ENCODE peak calls at places on chromosomes 16 and 17, in ten cellular contexts. L is colonic mucosa, R is HCT116, U is heart right ventricle, J is HAP-1, I is stomach, V is psoas muscle, E is mammary epithelial cell, M is mucosa of descending colon, F is IMR-90. C is an unnamed sample.

GRCh38 chr16:22321340-22322001 is 24.3 kb downstream of the POLR3E start:
- DNase-seq in U (peak; percentile 59), L (peak; percentile 58), J (peak; percentile 79), R (peak; percentile 24), I (peak; percentile 80), V (peak; percentile 70), M (no peak), E (peak; percentile 55), F (peak; percentile 70), C (peak; percentile 81)

GRCh38 chr16:19085679-19086200 is 18.3 kb downstream of the COQ7 start:
- DNase-seq in F (no peak), L (peak; percentile 85), E (no peak), V (no peak), U (no peak), R (no peak), J (no peak), I (peak; percentile 49), M (no peak), C (no peak)

GRCh38 chr17:34412022-34412421 is 49.0 kb upstream of the CCL1 start:
- DNase-seq in F (no peak), E (no peak), R (no peak), U (no peak), J (no peak), L (no peak), I (no peak), V (no peak), M (no peak), C (no peak)

GRCh38 chr16:85394511-85395206 is 218.5 kb upstream of the GSE1 start:
- DNase-seq in R (no peak), E (no peak), M (peak; percentile 36), J (no peak), L (peak; percentile 19), U (no peak), F (no peak), I (no peak), V (no peak), C (peak; percentile 7)

GRCh38 chr17:58330997-58331814 is 2.6 kb upstream of the TSPOAP1 start:
- DNase-seq in L (peak; percentile 57), I (peak; percentile 45), E (no peak), V (no peak), M (peak; percentile 82), J (no peak), R (no peak), F (no peak), U (no peak), C (no peak)

GRCh38 chr16:89823087-89823823 is 5.0 kb upstream of the SPIRE2 start:
- DNase-seq in U (no peak), E (no peak), V (no peak), J (no peak), L (no peak), R (no peak), M (peak; percentile 29), F (no peak), I (no peak), C (no peak)

GRCh38 chr17:40791116-40791515 is 8.6 kb downstream of the KRT28 start:
- DNase-seq in E (no peak), J (no peak), V (no peak), L (no peak), R (no peak), M (no peak), F (no peak), U (no peak), I (no peak), C (no peak)

GRCh38 chr17:73546770-73547345 is 97.4 kb downstream of the SDK2 start:
- DNase-seq in J (no peak), M (peak; percentile 76), E (peak; percentile 76), I (peak; percentile 39), R (peak; percentile 12), V (no peak), U (no peak), L (peak; percentile 73), F (no peak), C (peak; percentile 55)

GRCh38 chr16:4096509-4096908 is 19.7 kb downstream of the ADCY9 start:
- DNase-seq in V (no peak), M (no peak), U (no peak), E (no peak), F (no peak), I (no peak), J (no peak), L (no peak), R (no peak), C (no peak)
- H3K4me1 ChIP-seq in V (peaks cover 45% of the 10 kb centered on the region), M (peaks cover 24% of the 10 kb centered on the region), U (peaks cover 3% of the 10 kb centered on the region), E (no peaks in the 10 kb centered on the region), F (peaks cover 11% of the 10 kb centered on the region), I (peaks cover 54% of the 10 kb centered on the region), J (peaks cover 31% of the 10 kb centered on the region), L (peaks cover 3% of the 10 kb centered on the region), R (peaks cover 3% of the 10 kb centered on the region), C (peaks cover 47% of the 10 kb centered on the region)

DNA sequence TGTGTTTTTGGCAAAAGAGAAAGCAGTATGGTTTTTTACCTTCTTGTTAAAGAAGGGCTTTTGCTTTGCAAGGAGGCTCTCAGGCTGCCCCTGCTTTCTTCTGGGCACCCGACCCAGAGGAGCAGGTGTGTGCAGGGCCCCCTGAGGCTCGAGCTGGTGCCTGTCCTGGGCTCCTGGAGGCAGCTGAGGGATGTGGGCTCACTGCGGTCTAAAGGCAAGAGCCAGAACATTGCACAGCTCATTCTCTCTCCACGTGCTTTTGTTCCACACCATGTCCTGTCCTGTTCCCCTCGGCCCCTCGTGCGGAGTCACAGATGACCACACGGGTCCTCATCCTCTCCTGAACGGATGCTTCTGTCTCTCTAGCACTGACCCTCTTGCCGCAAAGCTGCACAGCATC is 36.7 kb upstream of the CAPN15 start:
- DNase-seq in V (no peak), M (no peak), L (no peak), F (no peak), R (no peak), J (no peak), I (no peak), U (no peak), E (no peak), C (no peak)
- H3K9me3 ChIP-seq in V (no peaks in the 10 kb centered on the region), M (no peaks in the 10 kb centered on the region), L (no peaks in the 10 kb centered on the region), F (no peaks in the 10 kb centered on the region), R (no peaks in the 10 kb centered on the region), J (no peaks in the 10 kb centered on the region), I (no peaks in the 10 kb centered on the region), U (no peaks in the 10 kb centered on the region), E (no peaks in the 10 kb centered on the region), C (no peaks in the 10 kb centered on the region)

GRCh38 chr17:44029736-44030135 is 15.0 kb upstream of the TMEM101 start:
- DNase-seq in L (no peak), R (no peak), F (no peak), V (no peak), E (no peak), I (no peak), J (no peak), M (no peak), U (no peak), C (no peak)

GRCh38 chr17:44030482-44030881 is 15.7 kb upstream of the TMEM101 start:
- DNase-seq in E (no peak), U (no peak), F (no peak), M (no peak), I (no peak), V (no peak), L (no peak), J (no peak), R (no peak), C (no peak)

GRCh38 chr17:44038604-44039007 is 23.8 kb upstream of the TMEM101 start:
- DNase-seq in E (peak; percentile 23), M (no peak), F (no peak), L (no peak), I (no peak), J (no peak), R (no peak), U (no peak), V (peak; percentile 30), C (no peak)

DNA sequence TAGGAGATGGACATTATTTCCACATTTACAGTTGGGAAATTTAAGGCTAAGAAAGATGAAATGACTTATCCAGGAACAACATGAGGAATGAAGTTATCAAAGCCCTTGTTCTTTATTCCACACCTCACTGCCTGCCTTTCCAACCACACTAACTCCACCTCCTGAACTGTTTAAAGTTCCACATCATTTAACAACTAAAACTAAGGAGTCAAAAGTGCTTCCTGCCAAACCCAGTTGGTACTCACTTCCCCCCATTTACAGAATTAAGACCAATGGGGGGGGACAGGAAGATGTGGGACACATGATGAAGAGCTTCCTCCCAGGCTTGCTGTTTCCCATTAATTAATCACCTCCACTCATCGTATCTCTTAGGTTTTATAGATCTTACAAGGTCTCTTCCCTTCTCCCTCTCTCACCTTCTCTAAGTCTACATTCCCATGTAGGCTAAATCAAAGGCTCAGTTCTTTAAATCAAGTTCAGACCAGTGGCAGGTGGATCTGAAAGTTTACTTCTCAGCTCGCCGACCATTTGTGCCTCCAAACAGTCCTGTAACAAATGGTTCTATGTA is 19.2 kb upstream of the TMEM101 start:
- DNase-seq in U (no peak), E (no peak), F (no peak), J (no peak), M (no peak), L (no peak), I (no peak), R (no peak), V (no peak), C (no peak)
- H3K4me1 ChIP-seq in U (no peaks in the 10 kb centered on the region), E (no peaks in the 10 kb centered on the region), F (no peaks in the 10 kb centered on the region), J (no peaks in the 10 kb centered on the region), M (no peaks in the 10 kb centered on the region), L (no peaks in the 10 kb centered on the region), I (no peaks in the 10 kb centered on the region), R (no peaks in the 10 kb centered on the region), V (peaks cover 35% of the 10 kb centered on the region), C (no peaks in the 10 kb centered on the region)

DNA sequence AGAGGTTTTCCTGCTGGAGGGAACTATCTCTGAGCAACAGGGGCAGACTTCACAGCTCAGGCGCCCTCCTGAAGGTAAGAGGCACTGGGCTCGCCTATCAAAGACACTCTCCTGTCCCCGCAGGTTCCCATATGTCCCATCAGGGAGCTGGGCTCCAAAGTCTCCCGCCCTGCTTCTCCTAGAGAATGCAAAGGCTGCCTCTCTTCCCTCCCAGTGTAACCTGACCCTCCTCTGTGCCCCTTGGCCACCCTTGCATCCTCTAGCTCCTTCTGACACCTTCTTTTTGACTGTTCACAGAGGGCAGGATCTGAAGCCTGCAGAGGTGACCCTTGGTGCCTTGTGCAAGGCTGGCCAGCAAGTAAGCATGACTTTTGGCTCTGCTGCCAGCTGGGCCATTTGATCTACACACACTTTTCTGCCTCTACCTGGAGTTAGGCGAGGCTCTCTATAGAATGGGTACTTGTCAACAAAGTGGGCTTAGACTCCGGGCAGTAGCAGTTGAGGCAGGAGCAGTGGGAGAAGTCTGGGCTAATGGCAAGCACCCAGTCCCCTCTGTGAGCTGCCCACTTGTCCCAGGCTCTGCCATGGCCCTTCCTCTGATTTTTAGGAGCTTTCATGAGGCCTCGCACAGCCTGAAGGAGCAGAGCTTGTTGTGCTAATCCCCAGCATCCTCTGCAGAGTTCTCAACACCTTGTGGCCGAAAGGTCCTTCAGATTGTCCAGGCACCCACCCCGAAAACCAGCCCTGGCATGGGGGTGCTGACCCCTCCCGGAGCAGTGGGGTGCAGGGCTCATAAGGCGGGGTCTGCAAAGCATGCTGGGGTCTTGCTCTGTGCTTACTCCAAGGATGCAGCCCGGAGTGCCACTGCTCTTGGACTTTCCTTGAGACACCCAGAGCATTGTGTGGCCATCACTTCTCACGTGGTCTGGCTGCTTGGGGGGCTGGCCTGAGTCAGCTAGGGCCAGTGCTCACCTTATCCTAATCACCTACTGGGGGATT is 122.9 kb downstream of the METRNL start:
- DNase-seq in L (no peak), R (no peak), E (no peak), J (no peak), F (no peak), U (peak; percentile 3), V (no peak), M (peak; percentile 45), I (peak; percentile 25), C (no peak)
- H3K9me3 ChIP-seq in L (no peaks in the 10 kb centered on the region), R (peaks cover 15% of the 10 kb centered on the region), E (no peaks in the 10 kb centered on the region), J (no peaks in the 10 kb centered on the region), F (no peaks in the 10 kb centered on the region), U (no peaks in the 10 kb centered on the region), V (no peaks in the 10 kb centered on the region), M (no peaks in the 10 kb centered on the region), I (no peaks in the 10 kb centered on the region), C (no peaks in the 10 kb centered on the region)

GRCh38 chr17:60364006-60364405 is 27.9 kb downstream of the USP32 start:
- DNase-seq in F (no peak), R (no peak), U (no peak), J (no peak), L (no peak), V (no peak), M (no peak), I (no peak), E (no peak), C (no peak)
- H3K4me1 ChIP-seq in F (peaks cover 5% of the 10 kb centered on the region), R (no peaks in the 10 kb centered on the region), U (no peaks in the 10 kb centered on the region), J (peaks cover 13% of the 10 kb centered on the region), L (no peaks in the 10 kb centered on the region), V (no peaks in the 10 kb centered on the region), M (no peaks in the 10 kb centered on the region), I (no peaks in the 10 kb centered on the region), E (no peaks in the 10 kb centered on the region), C (peaks cover 5% of the 10 kb centered on the region)

C was measured in body of pancreas.